ENCODE peak calls at places on chromosome 19, in ten cellular contexts. E is IMR-90, X is AG09309, A is stomach, V is fibroblast of mammary gland, T is DND-41, N is lower lobe of right lung, H is left ventricle myocardium inferior, C is ovary, J is transverse colon. P is an unnamed sample.

GRCh38 chr19:38629568-38629967 is 10.6 kb downstream of the EIF3K start:
- DNase-seq in C (no peak), V (no peak), T (no peak), N (no peak), J (no peak), E (no peak), X (no peak), H (no peak), A (no peak), P (no peak)

GRCh38 chr19:21848706-21849105 is 12.7 kb upstream of the ZNF43 start:
- DNase-seq in J (no peak), T (no peak), A (no peak), X (no peak), C (no peak), E (peak), H (no peak), N (no peak), V (no peak), P (peak)

GRCh38 chr19:13098291-13099072 is 4.2 kb downstream of the LYL1 start:
- DNase-seq in N (peak), J (no peak), E (no peak), A (no peak), H (no peak), C (peak), V (peak), X (no peak), T (no peak), P (peak)

GRCh38 chr19:54549224-54549623 is 24.4 kb upstream of the LILRA2 start:
- DNase-seq in H (no peak), E (no peak), C (no peak), A (no peak), J (no peak), V (no peak), X (no peak), N (no peak), T (no peak), P (no peak)

GRCh38 chr19:35936738-35937268 is 629 bp downstream of the LRFN3 start:
- DNase-seq in H (no peak), E (no peak), T (no peak), X (no peak), J (no peak), A (no peak), V (no peak), C (no peak), N (no peak), P (no peak)

GRCh38 chr19:38667552-38668205 is 20.2 kb downstream of the ACTN4 start:
- DNase-seq in A (no peak), V (peak), C (no peak), E (peak), H (no peak), T (no peak), N (no peak), J (no peak), X (no peak), P (no peak)

GRCh38 chr19:49491804-49492572 is 4.2 kb upstream of the RPS11 start:
- DNase-seq in A (no peak), J (no peak), H (no peak), T (no peak), X (no peak), E (no peak), N (no peak), V (no peak), C (no peak), P (no peak)

GRCh38 chr19:16351133-16351809 is 26.6 kb downstream of the KLF2 start:
- DNase-seq in V (peak), X (no peak), E (peak), N (no peak), J (no peak), H (no peak), C (no peak), T (no peak), A (no peak), P (peak)

GRCh38 chr19:28634837-28635236 is 578.1 kb downstream of the UQCRFS1 start:
- DNase-seq in V (no peak), A (no peak), X (no peak), H (no peak), J (no peak), N (no peak), T (no peak), E (no peak), C (no peak), P (no peak)

GRCh38 chr19:45299719-45300118 is 23.0 kb downstream of the CKM start:
- DNase-seq in C (no peak), V (no peak), X (no peak), H (no peak), E (no peak), T (no peak), J (no peak), N (no peak), A (no peak), P (no peak)

GRCh38 chr19:44741841-44742352 is 6.6 kb upstream of the BCL3 start:
- DNase-seq in A (peak), E (peak), N (peak), V (peak), T (no peak), C (peak), X (peak), H (peak), J (peak), P (peak)

GRCh38 chr19:47124937-47125668 is 5.5 kb upstream of the SAE1 start:
- DNase-seq in E (peak), A (no peak), T (peak), J (no peak), N (no peak), C (no peak), V (peak), H (no peak), X (no peak), P (peak)

GRCh38 chr19:8004723-8005513 is 523 bp downstream of the ELAVL1 start:
- DNase-seq in A (no peak), E (peak), C (peak), T (peak), J (no peak), V (peak), N (no peak), X (no peak), H (no peak), P (peak)

GRCh38 chr19:34475026-34475974 is 6.3 kb upstream of the WTIP start:
- DNase-seq in C (no peak), T (no peak), A (no peak), J (no peak), N (no peak), X (peak), V (peak), E (peak), H (no peak), P (peak)

GRCh38 chr19:51091126-51091525 is 8.4 kb upstream of the KLK14 start:
- DNase-seq in A (no peak), V (peak), C (no peak), J (no peak), E (no peak), H (no peak), X (no peak), T (no peak), N (no peak), P (no peak)

GRCh38 chr19:39203372-39204341 is at the start of gene SYCN:
- DNase-seq in T (no peak), V (no peak), N (no peak), H (no peak), X (no peak), A (peak), J (no peak), C (no peak), E (no peak), P (no peak)

GRCh38 chr19:8457209-8457608 is 12.4 kb downstream of the HNRNPM start:
- DNase-seq in X (no peak), E (no peak), A (no peak), N (no peak), J (no peak), T (no peak), C (no peak), H (no peak), V (no peak), P (no peak)

GRCh38 chr19:35350591-35350990 is 2.9 kb downstream of the FFAR1 start:
- DNase-seq in J (no peak), A (no peak), V (no peak), C (peak), H (no peak), T (no peak), X (no peak), N (peak), E (no peak), P (no peak)

GRCh38 chr19:10361569-10362011 is 18.8 kb downstream of the TYK2 start:
- DNase-seq in N (no peak), J (no peak), X (no peak), C (no peak), A (no peak), E (no peak), H (no peak), T (no peak), V (no peak), P (no peak)

GRCh38 chr19:41541990-41542584 is 33.9 kb upstream of the CEACAM21 start:
- DNase-seq in T (peak), H (peak), C (no peak), V (peak), E (peak), A (peak), X (no peak), J (peak), N (peak), P (peak)

GRCh38 chr19:16508546-16508945 is 12.4 kb downstream of the C19orf44 start:
- DNase-seq in N (no peak), T (no peak), H (no peak), E (no peak), C (no peak), J (no peak), A (no peak), X (no peak), V (no peak), P (no peak)

GRCh38 chr19:7864719-7865074 is 9.5 kb downstream of the PRR36 start:
- DNase-seq in J (no peak), N (no peak), E (no peak), A (no peak), C (peak), X (no peak), T (no peak), H (no peak), V (no peak), P (no peak)

GRCh38 chr19:46607441-46607841 is 6.3 kb downstream of the CALM3 start:
- DNase-seq in X (no peak), A (no peak), E (no peak), V (no peak), H (no peak), J (peak), T (no peak), C (peak), N (peak), P (no peak)

GRCh38 chr19:30345686-30346085 is 26.5 kb upstream of the ZNF536 start:
- DNase-seq in T (no peak), X (no peak), H (no peak), N (no peak), C (no peak), A (no peak), J (no peak), V (no peak), E (no peak), P (no peak)

GRCh38 chr19:48815870-48816501 is 5.2 kb upstream of the BCAT2 start:
- DNase-seq in J (no peak), X (no peak), C (no peak), E (peak), V (no peak), H (no peak), A (peak), T (no peak), N (no peak), P (no peak)

GRCh38 chr19:13781547-13781946 is 7.3 kb downstream of the C19orf53 start:
- DNase-seq in H (peak), E (peak), T (no peak), X (peak), J (peak), N (peak), C (peak), A (peak), V (peak), P (peak)

GRCh38 chr19:54653181-54653809 is 9.5 kb upstream of the LILRB4 start:
- DNase-seq in C (no peak), H (no peak), A (no peak), V (peak), T (no peak), N (no peak), X (no peak), E (peak), J (no peak), P (peak)

GRCh38 chr19:10334340-10335148 is 1.2 kb upstream of the RAVER1 start:
- DNase-seq in X (peak), N (peak), A (peak), T (peak), E (peak), J (peak), V (peak), H (peak), C (peak), P (peak)

GRCh38 chr19:47707135-47707925 is 5.9 kb upstream of the EHD2 start:
- DNase-seq in E (peak), X (no peak), A (peak), C (peak), T (peak), N (peak), V (peak), J (peak), H (peak), P (peak)

GRCh38 chr19:38079926-38080380 is 144.1 kb downstream of the DPF1 start:
- DNase-seq in X (peak), H (no peak), E (peak), T (no peak), V (peak), J (no peak), C (no peak), N (no peak), A (peak), P (peak)

DNA sequence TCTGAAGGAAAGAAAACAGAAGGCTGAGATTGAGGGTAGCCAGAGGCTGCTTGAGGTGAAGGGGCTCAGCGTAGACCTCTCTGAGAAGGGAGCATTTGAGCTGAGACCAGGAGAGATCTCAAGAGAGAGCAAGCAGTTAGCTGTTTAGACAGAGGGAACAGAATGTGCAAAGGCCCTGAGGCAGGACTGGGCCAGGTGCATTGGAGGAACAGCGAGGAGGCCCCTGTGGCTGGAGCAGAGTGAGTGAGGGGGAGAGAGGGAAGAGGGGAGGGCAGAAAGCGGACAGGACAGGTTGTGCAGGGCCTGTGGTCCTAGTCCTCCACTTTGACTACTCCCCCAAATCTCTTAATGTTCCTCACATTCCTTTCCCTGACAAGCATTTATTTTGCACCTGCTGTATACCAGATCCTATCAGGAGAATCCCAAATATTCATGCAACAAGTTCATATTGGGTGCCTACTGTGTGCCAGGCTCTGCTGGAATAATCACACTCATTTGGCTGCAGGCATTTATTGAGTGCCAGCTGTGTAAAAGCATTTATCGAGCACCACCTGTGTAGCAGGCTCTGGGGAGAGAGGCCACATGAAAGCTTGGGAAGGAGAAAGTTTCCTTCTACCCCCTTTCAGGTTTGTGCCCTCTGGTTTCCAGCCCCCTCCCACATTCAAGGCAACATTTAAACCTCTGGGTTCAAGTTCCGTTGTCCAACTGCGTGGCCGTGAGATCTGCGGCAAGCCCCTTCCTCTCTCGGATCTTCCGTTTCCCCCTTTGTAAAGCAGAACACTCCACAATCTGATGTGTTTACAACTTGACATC is 36.5 kb downstream of the NFIC start:
- DNase-seq in H (no peak), A (no peak), X (no peak), E (no peak), C (no peak), V (no peak), T (no peak), J (no peak), N (no peak), P (no peak)
- H3K4me3 ChIP-seq in H (peak), A (peak), X (peak), E (no peak), C (peak), V (no peak), T (no peak), J (no peak), N (peak), P (no peak)

GRCh38 chr19:58395220-58395978 is at the start of gene RNF225:
- DNase-seq in J (peak), X (no peak), V (peak), C (peak), E (no peak), H (no peak), N (no peak), T (peak), A (no peak), P (no peak)
- H3K4me3 ChIP-seq in J (no peak), X (no peak), V (no peak), C (no peak), E (no peak), H (peak), N (peak), T (no peak), A (peak), P (no peak)

GRCh38 chr19:23116802-23117571 is at the start of gene ZNF730:
- DNase-seq in H (peak), V (peak), A (no peak), C (peak), J (peak), E (peak), X (no peak), T (peak), N (peak), P (peak)

GRCh38 chr19:23118400-23118799 is 1.6 kb downstream of the ZNF730 start:
- DNase-seq in J (no peak), E (no peak), T (peak), V (no peak), C (no peak), N (no peak), H (no peak), A (no peak), X (no peak), P (no peak)
- H3K4me3 ChIP-seq in J (no peak), E (no peak), T (peak), V (no peak), C (no peak), N (no peak), H (no peak), A (no peak), X (no peak), P (no peak)

DNA sequence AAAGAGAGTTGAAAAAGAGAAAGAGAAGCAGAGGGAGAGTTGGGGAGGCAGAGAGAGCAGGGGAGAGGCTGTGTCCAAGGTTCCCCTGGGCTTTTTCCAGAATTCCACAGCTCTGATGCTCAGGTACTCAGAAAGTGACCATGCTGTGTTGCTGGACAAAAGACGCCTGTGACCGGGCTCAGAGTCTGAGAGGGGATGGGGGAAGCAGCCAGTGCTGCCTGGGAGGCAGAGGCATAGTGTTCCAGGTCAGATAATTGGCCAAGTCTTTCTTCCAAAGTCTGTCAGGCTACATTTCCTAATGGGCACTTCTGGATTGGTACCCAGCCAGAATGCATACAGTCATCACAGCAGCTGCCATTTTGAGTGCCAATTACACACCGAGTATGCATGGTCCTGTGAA is 86.1 kb downstream of the PTPRS start:
- DNase-seq in C (no peak), A (no peak), V (no peak), J (no peak), N (no peak), T (no peak), E (no peak), X (no peak), H (no peak), P (no peak)
- H3K4me3 ChIP-seq in C (no peak), A (no peak), V (no peak), J (no peak), N (no peak), T (no peak), E (no peak), X (no peak), H (no peak), P (no peak)